ENCODE peak calls at places on chromosomes 6 and 20, in four cellular contexts. T is HepG2, W is H1, J is K562. K is an unnamed sample.

GRCh38 chr6:4466260-4466659 is 309.9 kb upstream of the CDYL start:
- DNase-seq in T (no peak), W (no peak), J (no peak), K (no peak)

GRCh38 chr6:501891-502601 is 110.5 kb downstream of the IRF4 start:
- DNase-seq in T (no peak), W (no peak), J (no peak), K (no peak)

GRCh38 chr6:45946352-45946751 is 69.3 kb downstream of the CLIC5 start:
- DNase-seq in T (peak), W (no peak), J (peak), K (peak)

GRCh38 chr6:167396659-167397490 is 72.0 kb downstream of the TTLL2 start:
- DNase-seq in T (peak), W (no peak), J (no peak), K (no peak)

GRCh38 chr6:36121752-36122494 is 8.4 kb upstream of the MAPK13 start:
- DNase-seq in T (peak), W (no peak), J (no peak), K (no peak)

GRCh38 chr6:114164206-114164605 is 178.6 kb downstream of the HS3ST5 start:
- DNase-seq in T (peak), W (no peak), J (no peak), K (no peak)

GRCh38 chr6:99019341-99019740 is 71.6 kb upstream of the FBXL4 start:
- DNase-seq in T (no peak), W (no peak), J (no peak), K (no peak)

GRCh38 chr20:12093062-12093796 is 175.5 kb downstream of the BTBD3 start:
- DNase-seq in T (no peak), W (no peak), J (no peak), K (no peak)

GRCh38 chr6:73382462-73383113 is 12.0 kb upstream of the DDX43 start:
- DNase-seq in T (no peak), W (no peak), J (no peak), K (no peak)

GRCh38 chr6:26124550-26125014 is 37.4 kb downstream of the HFE start:
- DNase-seq in T (no peak), W (no peak), J (no peak), K (no peak)

GRCh38 chr6:52534966-52535390 is 41.9 kb downstream of the TRAM2 start:
- DNase-seq in T (no peak), W (no peak), J (no peak), K (no peak)
- TF ChIP-seq RFX5 in T (no peak), W (no peak), J (no peak), K (no peak)

GRCh38 chr6:163662604-163663225 is 248.2 kb downstream of the QKI start:
- DNase-seq in T (no peak), W (no peak), J (no peak), K (no peak)
- TF ChIP-seq CHD2 in T (no peak), W (no peak), J (no peak), K (no peak)

DNA sequence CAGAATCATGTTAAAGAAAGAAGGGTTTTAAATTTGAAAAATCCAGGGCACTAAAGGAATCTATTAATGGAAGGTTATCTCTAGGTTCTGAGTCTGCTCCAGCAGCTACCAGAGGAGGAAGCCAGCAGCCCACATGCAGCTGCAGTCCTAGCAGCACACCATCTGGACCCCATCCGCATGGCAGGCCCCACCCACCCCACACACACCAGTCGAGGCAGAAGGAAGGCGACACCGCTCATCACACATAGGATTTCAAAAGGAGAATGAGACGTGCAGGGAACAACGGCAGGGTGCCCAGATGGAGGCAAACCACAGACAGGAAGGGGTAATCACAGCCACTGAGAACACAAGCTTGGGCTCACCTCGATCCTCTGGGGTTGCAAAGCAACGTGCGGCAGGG is 78.9 kb downstream of the GINS1 start:
- DNase-seq in T (no peak), W (no peak), J (no peak), K (no peak)
- TF ChIP-seq MAFK in T (no peak), W (no peak), J (no peak), K (no peak)

DNA sequence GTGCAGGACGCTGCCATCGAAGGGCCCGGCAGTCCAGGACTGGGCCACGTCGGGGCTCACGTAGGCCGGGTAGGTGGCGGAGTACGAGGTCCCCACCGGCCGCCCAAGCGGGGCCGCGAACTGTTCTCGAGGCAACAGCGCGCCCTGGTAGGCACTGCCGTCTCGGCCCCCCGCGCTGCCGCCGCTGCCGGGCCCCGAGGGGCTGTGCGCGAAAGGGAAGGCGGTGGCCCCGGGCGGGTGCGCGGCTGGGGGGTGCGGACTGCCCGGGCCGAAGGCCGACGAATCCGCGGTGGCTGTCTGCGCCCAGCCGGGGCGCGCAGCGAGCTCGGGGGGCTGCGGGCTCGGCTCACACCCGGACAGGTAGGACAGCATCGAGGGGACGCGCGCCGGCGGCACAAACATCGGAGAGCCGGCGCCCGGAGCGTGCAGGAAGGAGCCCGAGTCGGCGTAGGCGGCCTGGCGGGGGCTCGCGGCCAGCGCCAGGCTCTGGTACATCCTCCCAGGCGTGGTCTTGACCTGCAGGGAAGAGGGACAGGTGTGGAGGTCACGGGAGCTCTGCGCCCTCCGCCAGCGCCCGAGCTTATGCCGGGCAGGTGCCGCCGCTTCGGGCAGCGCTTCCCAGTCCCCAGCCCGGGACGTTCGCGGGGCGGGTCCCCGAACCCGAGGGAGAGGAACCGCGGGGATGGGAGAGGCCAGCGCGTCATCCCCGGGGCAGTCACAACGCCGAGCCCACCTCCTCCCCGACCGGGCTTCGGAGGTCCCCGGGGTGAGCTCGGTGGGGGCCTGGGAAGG is 572 bp downstream of the GATA5 start:
- DNase-seq in T (no peak), W (peak), J (no peak), K (no peak)
- TF ChIP-seq RFX5 in T (no peak), W (no peak), J (no peak), K (no peak)

GRCh38 chr6:111030008-111031006 is 48.5 kb downstream of the RPF2 start:
- DNase-seq in T (no peak), W (no peak), J (no peak), K (no peak)

GRCh38 chr6:111027219-111027618 is 45.4 kb downstream of the RPF2 start:
- DNase-seq in T (no peak), W (no peak), J (no peak), K (peak)

GRCh38 chr6:111033628-111034289 is 51.9 kb downstream of the RPF2 start:
- DNase-seq in T (no peak), W (peak), J (no peak), K (no peak)

GRCh38 chr6:111031151-111031550 is 49.3 kb downstream of the RPF2 start:
- DNase-seq in T (no peak), W (no peak), J (no peak), K (no peak)

DNA sequence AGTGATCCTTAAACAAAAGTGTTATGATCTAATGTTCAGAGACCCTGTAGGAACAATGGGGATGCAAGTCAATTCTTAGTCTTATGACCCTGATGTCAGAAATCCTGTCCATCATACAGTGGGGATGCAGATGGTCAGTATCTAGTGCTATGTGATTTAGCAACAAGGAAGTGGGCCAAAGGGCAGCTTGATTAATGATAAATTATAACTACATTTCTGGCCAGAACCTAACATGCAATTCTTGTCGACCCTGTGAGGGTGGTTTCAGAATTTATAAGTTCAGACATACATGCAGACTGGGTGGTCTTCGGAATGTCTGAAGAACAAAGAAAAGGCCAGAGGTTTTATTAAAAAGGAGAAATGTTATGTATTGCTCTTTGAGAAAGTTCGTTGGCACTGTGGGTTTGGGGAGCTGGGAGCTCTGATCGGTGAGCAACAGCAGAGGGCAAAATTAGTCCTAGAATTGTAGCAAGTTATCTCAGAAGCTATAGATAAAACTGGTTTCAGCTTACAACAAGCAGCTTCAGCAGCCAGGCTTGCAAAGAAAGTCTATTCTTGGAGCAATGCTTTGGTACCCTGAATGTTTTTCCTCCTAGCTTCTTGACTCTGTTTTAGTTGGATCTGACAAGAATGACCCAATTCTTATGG is 50.8 kb downstream of the RPF2 start:
- DNase-seq in T (no peak), W (no peak), J (no peak), K (no peak)
- TF ChIP-seq CHD2 in T (no peak), W (no peak), J (no peak), K (no peak)

GRCh38 chr6:89350281-89351037 is 2.1 kb downstream of the UBE2J1 start:
- DNase-seq in T (no peak), W (no peak), J (peak), K (no peak)
- TF ChIP-seq MAFK in T (no peak), W (no peak), J (no peak), K (no peak)

GRCh38 chr6:31513456-31514165 is 15.2 kb upstream of the MCCD1 start:
- DNase-seq in T (no peak), W (no peak), J (no peak), K (no peak)
- TF ChIP-seq RFX5 in T (no peak), W (no peak), J (no peak), K (no peak)

DNA sequence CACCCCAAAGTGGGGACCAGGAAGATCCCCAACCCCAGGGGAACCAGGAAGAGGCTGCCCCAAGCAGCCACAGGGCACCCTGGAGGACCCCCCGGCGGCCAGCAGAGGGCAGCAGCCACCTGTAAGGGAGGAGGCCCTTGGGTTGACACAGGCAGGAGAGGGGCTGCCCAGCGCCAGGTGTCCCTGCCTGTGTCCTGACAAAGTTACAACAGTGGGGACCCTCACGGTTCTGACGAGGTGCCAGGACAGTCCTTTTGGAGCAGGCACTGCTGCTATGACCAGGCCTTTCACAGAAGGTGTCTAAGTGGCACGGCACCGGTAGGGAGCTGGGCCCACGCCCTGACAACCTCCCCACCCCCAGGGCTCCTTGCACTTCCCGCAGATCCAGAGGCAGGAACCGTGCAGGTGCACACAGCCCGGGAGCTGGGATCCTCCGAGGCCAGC is 176.7 kb downstream of the BMP7 start:
- DNase-seq in T (peak), W (peak), J (peak), K (peak)
- TF ChIP-seq CHD2 in T (no peak), W (no peak), J (no peak), K (no peak)

K was measured in A549.